ENCODE peak calls at places on chromosome 9, in seven cellular contexts. D is mesenchymal stem cell, A is mesendoderm, F is IMR-90, R is H1, L is neuronal stem cell, H is H9. J is an unnamed sample.

GRCh38 chr9:124260769-124261603 is 3.2 kb downstream of the NEK6 start:
- DNase-seq in F (peak), H (no peak), L (no peak), R (no peak), A (peak), D (peak), J (peak)

GRCh38 chr9:23160952-23161469 is 665.0 kb downstream of the ELAVL2 start:
- DNase-seq in D (no peak), L (no peak), A (no peak), H (no peak), R (no peak), F (no peak), J (no peak)

GRCh38 chr9:90868555-90868954 is 66.9 kb downstream of the SYK start:
- DNase-seq in A (no peak), R (no peak), D (peak), H (no peak), F (peak), L (no peak), J (peak)

GRCh38 chr9:107807183-107807582 is 317.6 kb upstream of the KLF4 start:
- DNase-seq in F (peak), L (no peak), R (no peak), H (no peak), D (peak), A (no peak), J (no peak)

GRCh38 chr9:114163517-114163924 is 8.2 kb downstream of the COL27A1 start:
- DNase-seq in F (peak), R (peak), D (peak), A (peak), H (peak), L (no peak), J (peak)

GRCh38 chr9:124222918-124223720 is 34.6 kb upstream of the NEK6 start:
- DNase-seq in D (peak), H (no peak), F (peak), A (no peak), R (no peak), L (no peak), J (no peak)

GRCh38 chr9:112332272-112332671 is 1.1 kb downstream of the PTBP3 start:
- DNase-seq in D (peak), H (no peak), A (no peak), L (no peak), R (no peak), F (no peak), J (no peak)

GRCh38 chr9:76090330-76090729 is 199.9 kb downstream of the PCSK5 start:
- DNase-seq in D (no peak), R (no peak), H (no peak), L (no peak), F (no peak), A (no peak), J (no peak)

GRCh38 chr9:86721843-86722705 is 225.2 kb downstream of the GAS1 start:
- DNase-seq in D (peak), R (no peak), F (peak), L (no peak), H (no peak), A (peak), J (peak)

GRCh38 chr9:85502815-85503643 is 238.7 kb downstream of the AGTPBP1 start:
- DNase-seq in F (no peak), R (no peak), D (no peak), H (no peak), L (no peak), A (no peak), J (no peak)

GRCh38 chr9:21817176-21817575 is 14.7 kb downstream of the MTAP start:
- DNase-seq in L (no peak), A (no peak), D (peak), R (no peak), F (peak), H (no peak), J (no peak)

GRCh38 chr9:84169240-84169639 is 171.3 kb downstream of the SLC28A3 start:
- DNase-seq in D (peak), H (no peak), L (no peak), A (no peak), F (peak), R (no peak), J (no peak)

GRCh38 chr9:130118841-130119520 is 53.2 kb upstream of the NCS1 start:
- DNase-seq in D (peak), A (peak), L (no peak), H (peak), R (no peak), F (peak), J (no peak)

GRCh38 chr9:13665418-13666066 is 386.1 kb upstream of the MPDZ start:
- DNase-seq in R (no peak), D (peak), L (no peak), H (no peak), F (peak), A (no peak), J (peak)

GRCh38 chr9:97980918-97981827 is 2.0 kb upstream of the ANP32B start:
- DNase-seq in R (no peak), D (no peak), A (peak), L (no peak), H (no peak), F (no peak), J (no peak)

GRCh38 chr9:15220658-15221310 is 86.2 kb downstream of the TTC39B start:
- DNase-seq in L (no peak), H (no peak), A (no peak), F (peak), R (no peak), D (peak), J (no peak)

GRCh38 chr9:546797-547223 is 294.7 kb upstream of the DMRT1 start:
- DNase-seq in F (no peak), R (no peak), L (peak), A (peak), H (peak), D (no peak), J (no peak)

GRCh38 chr9:8282555-8282954 is 483.0 kb upstream of the DMAC1 start:
- DNase-seq in H (no peak), L (peak), D (no peak), A (no peak), F (no peak), R (no peak), J (no peak)

GRCh38 chr9:122086873-122087272 is 6.2 kb downstream of the TTLL11 start:
- DNase-seq in F (no peak), L (no peak), R (no peak), D (no peak), A (no peak), H (no peak), J (no peak)

GRCh38 chr9:117487555-117488175 is 72.8 kb upstream of the ASTN2 start:
- DNase-seq in D (peak), F (peak), H (peak), L (peak), R (peak), A (peak), J (peak)

GRCh38 chr9:22227986-22228385 is 218.6 kb upstream of the DMRTA1 start:
- DNase-seq in R (no peak), A (no peak), L (no peak), F (no peak), H (no peak), D (no peak), J (no peak)

GRCh38 chr9:105449081-105449480 is 1.2 kb downstream of the FSD1L start:
- DNase-seq in R (no peak), F (peak), L (no peak), D (no peak), H (no peak), A (no peak), J (no peak)

GRCh38 chr9:82302968-82303655 is 314.5 kb downstream of the SPATA31D1 start:
- DNase-seq in H (no peak), D (no peak), A (peak), L (no peak), R (no peak), F (no peak), J (no peak)

GRCh38 chr9:31119882-31120481 is 1264.5 kb upstream of the ACO1 start:
- DNase-seq in L (no peak), R (no peak), H (peak), D (peak), A (peak), F (no peak), J (peak)

GRCh38 chr9:87675466-87675865 is 50.5 kb upstream of the CTSL start:
- DNase-seq in R (no peak), D (no peak), L (no peak), F (no peak), A (no peak), H (peak), J (no peak)

GRCh38 chr9:78029601-78030552 is 1.7 kb downstream of the GNAQ start:
- DNase-seq in H (peak), F (peak), D (peak), L (no peak), A (peak), R (no peak), J (peak)

GRCh38 chr9:88915916-88916315 is 75.4 kb upstream of the S1PR3 start:
- DNase-seq in D (no peak), H (no peak), F (no peak), L (no peak), R (no peak), A (no peak), J (no peak)

GRCh38 chr9:97983524-97984187 is 515 bp downstream of the ANP32B start:
- DNase-seq in R (peak), H (peak), L (no peak), D (peak), A (peak), F (peak), J (peak)

GRCh38 chr9:134593286-134593685 is 48.3 kb upstream of the COL5A1 start:
- DNase-seq in D (no peak), F (no peak), L (no peak), H (no peak), A (no peak), R (no peak), J (no peak)

GRCh38 chr9:134948149-134948548 is 30.4 kb upstream of the FCN1 start:
- DNase-seq in A (no peak), R (no peak), L (no peak), D (no peak), F (no peak), H (no peak), J (no peak)

GRCh38 chr9:114434878-114435311 is 47.1 kb upstream of the AKNA start:
- DNase-seq in D (peak), A (peak), H (peak), R (no peak), F (peak), L (peak), J (peak)

GRCh38 chr9:100554935-100555401 is 22.9 kb upstream of the CAVIN4 start:
- DNase-seq in D (peak), R (no peak), H (no peak), L (no peak), F (peak), A (no peak), J (no peak)

GRCh38 chr9:129673602-129674001 is 8.2 kb downstream of the PRRX2 start:
- DNase-seq in D (no peak), H (no peak), A (no peak), F (no peak), L (no peak), R (no peak), J (no peak)

GRCh38 chr9:106697799-106698591 is 165.0 kb upstream of the ZNF462 start:
- DNase-seq in L (no peak), R (no peak), F (peak), A (no peak), H (no peak), D (peak), J (peak)

GRCh38 chr9:25691786-25692185 is 13.5 kb upstream of the TUSC1 start:
- DNase-seq in R (no peak), H (no peak), L (no peak), F (peak), A (no peak), D (peak), J (no peak)

GRCh38 chr9:100601216-100601615 is 23.3 kb downstream of the CAVIN4 start:
- DNase-seq in R (peak), F (peak), D (peak), H (peak), L (no peak), A (peak), J (peak)

DNA sequence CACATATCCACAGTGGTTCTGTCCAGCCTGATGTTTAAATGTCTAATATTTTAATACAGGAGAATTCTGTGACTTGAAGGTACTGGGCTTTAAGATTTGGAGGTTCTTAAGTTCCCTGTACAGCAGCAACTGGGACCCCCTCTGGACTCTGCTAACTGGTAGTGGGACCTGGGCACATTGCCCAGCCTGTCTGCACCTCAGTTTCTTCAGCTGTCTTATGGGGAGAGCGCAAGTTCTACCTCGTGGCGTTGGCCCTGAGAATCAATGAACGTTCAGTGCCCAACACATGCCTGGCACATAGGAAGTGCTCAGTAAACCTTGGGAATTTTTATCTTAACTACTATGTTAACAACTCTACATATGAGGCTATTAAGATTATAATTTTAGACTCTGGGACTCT is 1.4 kb downstream of the SLC2A6 start:
- DNase-seq in A (no peak), R (no peak), L (no peak), F (no peak), D (no peak), H (no peak), J (no peak)
- H3K9ac ChIP-seq in A (no peak), R (no peak), L (no peak), F (no peak), D (no peak), H (peak), J (no peak)

GRCh38 chr9:92032891-92033290 is 82.3 kb downstream of the SPTLC1 start:
- DNase-seq in D (no peak), F (no peak), L (no peak), R (no peak), H (no peak), A (no peak), J (no peak)

GRCh38 chr9:92035146-92035545 is 80.1 kb downstream of the SPTLC1 start:
- DNase-seq in R (no peak), H (no peak), D (peak), A (no peak), F (peak), L (no peak), J (no peak)

GRCh38 chr9:92033307-92033706 is 81.9 kb downstream of the SPTLC1 start:
- DNase-seq in D (no peak), A (no peak), L (no peak), H (no peak), F (no peak), R (no peak), J (no peak)

GRCh38 chr9:92035687-92036410 is 79.4 kb downstream of the SPTLC1 start:
- DNase-seq in A (no peak), R (no peak), L (no peak), D (peak), H (no peak), F (peak), J (no peak)

DNA sequence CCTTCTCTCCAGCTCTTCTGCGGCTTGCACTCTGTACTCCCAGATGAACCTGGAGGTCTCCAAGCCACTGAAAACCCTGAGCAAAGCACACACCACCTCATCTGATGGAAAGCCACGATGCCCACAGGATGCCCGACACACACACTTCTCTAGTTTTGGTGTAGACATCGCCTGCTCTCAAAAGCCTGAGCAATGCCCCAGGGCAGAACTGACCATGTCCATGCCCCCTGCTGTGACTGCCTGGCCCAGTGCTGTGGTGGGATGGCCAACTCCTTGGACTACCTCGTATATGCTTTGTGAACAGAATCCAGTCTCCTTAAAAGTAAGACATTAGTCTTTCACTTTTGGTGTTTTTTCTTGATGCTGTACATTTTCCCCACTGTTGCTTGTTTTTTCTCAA is 81.2 kb downstream of the SPTLC1 start:
- DNase-seq in A (no peak), L (no peak), H (no peak), D (no peak), R (no peak), F (no peak), J (no peak)
- H3K18ac ChIP-seq in A (no peak), L (no peak), H (no peak), D (no peak), R (no peak), F (peak), J (no peak)

DNA sequence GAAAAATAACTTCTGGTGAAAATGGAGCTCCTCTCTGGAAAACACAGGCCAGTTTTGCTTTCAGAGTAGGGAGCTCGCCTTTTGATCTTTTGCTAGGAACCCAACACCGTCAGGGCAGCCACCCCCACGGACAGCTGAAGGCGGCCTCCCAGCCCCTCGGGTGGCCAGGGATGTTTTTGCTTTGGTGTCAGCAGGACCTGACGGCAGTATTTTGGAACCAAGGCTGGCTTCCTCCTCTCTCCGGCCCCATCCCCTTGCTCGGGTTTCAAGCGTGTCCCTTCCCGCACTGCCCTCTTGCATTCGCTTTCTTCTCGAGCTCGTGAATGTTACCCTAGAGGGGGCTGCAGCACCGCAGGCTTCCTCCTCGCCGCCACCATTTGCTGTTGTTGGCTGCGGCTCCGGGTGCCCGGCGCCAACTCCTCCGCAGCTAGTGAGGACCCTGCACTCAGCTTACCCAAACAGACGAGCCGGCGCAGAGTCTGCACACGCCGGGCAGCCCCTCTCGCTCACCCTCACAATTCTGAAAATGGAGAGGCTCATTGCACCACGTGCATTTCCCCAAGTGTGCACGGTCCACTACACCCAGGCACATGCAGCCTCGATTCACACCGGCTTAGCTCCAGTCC is 35.5 kb upstream of the ADAMTSL1 start:
- DNase-seq in A (peak), R (peak), L (no peak), D (peak), F (peak), H (peak), J (no peak)
- H3K9ac ChIP-seq in A (peak), R (no peak), L (no peak), D (peak), F (peak), H (no peak), J (no peak)

DNA sequence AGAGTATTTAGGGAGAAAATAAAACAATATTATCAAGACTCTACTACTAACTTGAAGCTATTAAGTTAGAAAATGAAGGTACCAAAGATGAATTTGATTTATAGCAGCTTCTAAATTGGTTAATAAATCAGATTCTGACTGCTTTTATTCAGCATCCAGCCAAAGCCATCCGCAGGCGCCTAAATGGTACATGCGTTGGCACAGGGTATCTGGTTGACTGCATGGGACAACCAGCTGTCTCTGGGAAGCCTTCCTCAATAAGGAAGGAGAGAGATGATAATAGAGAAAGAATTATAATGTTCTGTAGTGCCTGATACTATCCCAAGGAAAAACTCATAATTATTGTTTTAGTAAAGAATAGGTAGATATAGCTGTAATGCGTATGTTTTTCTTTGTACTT is 9.1 kb upstream of the TRPM3 start:
- DNase-seq in H (no peak), R (no peak), D (no peak), F (no peak), A (no peak), L (no peak), J (no peak)
- H3K18ac ChIP-seq in H (no peak), R (no peak), D (no peak), F (no peak), A (no peak), L (no peak), J (no peak)

GRCh38 chr9:68860423-68860822 is 153.5 kb downstream of the PRKACG start:
- DNase-seq in R (no peak), A (no peak), F (no peak), L (no peak), D (no peak), H (no peak), J (no peak)
- H3K9ac ChIP-seq in R (no peak), A (no peak), F (no peak), L (no peak), D (no peak), H (no peak), J (no peak)

GRCh38 chr9:111120526-111120925 is 82.3 kb upstream of the LPAR1 start:
- DNase-seq in L (no peak), A (no peak), H (no peak), F (no peak), R (no peak), D (no peak), J (no peak)

GRCh38 chr9:111114486-111114885 is 76.2 kb upstream of the LPAR1 start:
- DNase-seq in F (no peak), R (no peak), H (no peak), D (no peak), A (no peak), L (no peak), J (no peak)

GRCh38 chr9:111113712-111114111 is 75.4 kb upstream of the LPAR1 start:
- DNase-seq in R (no peak), L (no peak), H (no peak), F (no peak), A (peak), D (no peak), J (no peak)

GRCh38 chr9:111118256-111118950 is 80.1 kb upstream of the LPAR1 start:
- DNase-seq in H (no peak), D (peak), F (peak), A (no peak), R (no peak), L (no peak), J (no peak)
- H3K18ac ChIP-seq in H (no peak), D (no peak), F (peak), A (no peak), R (no peak), L (no peak), J (no peak)

DNA sequence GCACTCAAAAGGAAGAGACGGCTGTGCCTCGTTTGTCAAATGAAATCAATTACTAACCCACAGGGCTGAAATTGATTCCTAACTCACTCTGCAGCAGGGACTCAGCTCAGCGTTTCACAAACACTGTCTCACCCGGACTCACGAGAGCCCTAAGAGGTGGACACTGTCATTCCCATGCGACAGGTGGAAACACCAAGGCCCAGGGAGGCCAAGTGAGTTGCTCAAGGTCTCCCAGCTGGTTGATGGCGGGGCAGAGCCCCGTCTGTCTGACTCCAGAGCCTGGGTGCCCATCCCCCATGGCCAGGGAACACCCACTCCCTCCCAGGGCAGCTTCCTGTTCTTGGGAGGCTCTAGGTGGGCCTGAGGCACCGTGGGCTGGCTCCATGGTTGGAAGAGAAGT is 1.3 kb upstream of the PLPP7 start:
- DNase-seq in H (no peak), L (no peak), D (no peak), A (no peak), F (no peak), R (no peak), J (no peak)
- H3K9ac ChIP-seq in H (no peak), L (no peak), D (no peak), A (no peak), F (no peak), R (no peak), J (no peak)

GRCh38 chr9:127936347-127936852 is 1.3 kb downstream of the DPM2 start:
- DNase-seq in R (no peak), L (no peak), F (no peak), D (no peak), H (no peak), A (no peak), J (no peak)
- H3K18ac ChIP-seq in R (no peak), L (no peak), F (no peak), D (no peak), H (no peak), A (no peak), J (no peak)

J was measured in trophoblast cell.